ENCODE peak calls at places on chromosomes 2 and 18, in ten cellular contexts. One of them, this sample, is unnamed.

GRCh38 chr2:1886405-1886992 is 142.2 kb upstream of the PXDN start:
- DNase-seq in activated CD4-positive, alpha-beta T cell treated with anti-CD3 and anti-CD28 coated beads, Interleukin-2, amount 50 U/mL, for 4 hours: no peak
- DNase-seq in fibroblast of villous mesenchyme: peak; percentile 69
- DNase-seq in Calu3: peak; percentile 4
- DNase-seq in nephron progenitor cell: peak; percentile 86
- DNase-seq in NCI-H69: no peak
- DNase-seq in left lobe of liver: peak; percentile 75
- DNase-seq in activated naive CD4-positive, alpha-beta T cell: no peak
- DNase-seq in myocyte: peak; percentile 62
- DNase-seq in left lung: peak; percentile 56
- DNase-seq in this sample: peak; percentile 70

GRCh38 chr2:86003967-86004366 is 101.7 kb downstream of the POLR1A start:
- DNase-seq in left lung: no peak
- DNase-seq in myocyte: no peak
- DNase-seq in activated CD4-positive, alpha-beta T cell treated with anti-CD3 and anti-CD28 coated beads, Interleukin-2, amount 50 U/mL, for 4 hours: no peak
- DNase-seq in NCI-H69: no peak
- DNase-seq in Calu3: no peak
- DNase-seq in activated naive CD4-positive, alpha-beta T cell: no peak
- DNase-seq in fibroblast of villous mesenchyme: no peak
- DNase-seq in nephron progenitor cell: no peak
- DNase-seq in left lobe of liver: no peak
- DNase-seq in this sample: no peak

GRCh38 chr18:59769105-59769865 is 72.1 kb upstream of the CCBE1 start:
- DNase-seq in fibroblast of villous mesenchyme: peak; percentile 82
- DNase-seq in left lobe of liver: no peak
- DNase-seq in Calu3: no peak
- DNase-seq in nephron progenitor cell: no peak
- DNase-seq in activated naive CD4-positive, alpha-beta T cell: no peak
- DNase-seq in activated CD4-positive, alpha-beta T cell treated with anti-CD3 and anti-CD28 coated beads, Interleukin-2, amount 50 U/mL, for 4 hours: no peak
- DNase-seq in myocyte: peak; percentile 43
- DNase-seq in left lung: no peak
- DNase-seq in NCI-H69: no peak
- DNase-seq in this sample: no peak

GRCh38 chr18:48902856-48903601 is 47.7 kb downstream of the SMAD7 start:
- DNase-seq in Calu3: no peak
- DNase-seq in activated naive CD4-positive, alpha-beta T cell: no peak
- DNase-seq in activated CD4-positive, alpha-beta T cell treated with anti-CD3 and anti-CD28 coated beads, Interleukin-2, amount 50 U/mL, for 4 hours: no peak
- DNase-seq in NCI-H69: no peak
- DNase-seq in myocyte: peak; percentile 41
- DNase-seq in fibroblast of villous mesenchyme: peak; percentile 42
- DNase-seq in left lung: peak; percentile 77
- DNase-seq in nephron progenitor cell: no peak
- DNase-seq in left lobe of liver: no peak
- DNase-seq in this sample: no peak

GRCh38 chr2:157747280-157747679 is 118.6 kb upstream of the ACVR1C start:
- DNase-seq in activated naive CD4-positive, alpha-beta T cell: no peak
- DNase-seq in fibroblast of villous mesenchyme: no peak
- DNase-seq in Calu3: no peak
- DNase-seq in left lobe of liver: no peak
- DNase-seq in left lung: no peak
- DNase-seq in activated CD4-positive, alpha-beta T cell treated with anti-CD3 and anti-CD28 coated beads, Interleukin-2, amount 50 U/mL, for 4 hours: no peak
- DNase-seq in NCI-H69: no peak
- DNase-seq in myocyte: no peak
- DNase-seq in nephron progenitor cell: no peak
- DNase-seq in this sample: no peak

GRCh38 chr2:69026026-69026425 is 13.0 kb downstream of the ANTXR1 start:
- DNase-seq in left lung: no peak
- DNase-seq in fibroblast of villous mesenchyme: peak; percentile 71
- DNase-seq in myocyte: peak; percentile 57
- DNase-seq in Calu3: peak; percentile 66
- DNase-seq in NCI-H69: peak; percentile 41
- DNase-seq in nephron progenitor cell: no peak
- DNase-seq in activated naive CD4-positive, alpha-beta T cell: no peak
- DNase-seq in activated CD4-positive, alpha-beta T cell treated with anti-CD3 and anti-CD28 coated beads, Interleukin-2, amount 50 U/mL, for 4 hours: no peak
- DNase-seq in left lobe of liver: no peak
- DNase-seq in this sample: no peak

GRCh38 chr18:227902-228301 is 39.9 kb downstream of the THOC1 start:
- DNase-seq in fibroblast of villous mesenchyme: no peak
- DNase-seq in NCI-H69: no peak
- DNase-seq in myocyte: no peak
- DNase-seq in activated naive CD4-positive, alpha-beta T cell: no peak
- DNase-seq in left lobe of liver: no peak
- DNase-seq in Calu3: no peak
- DNase-seq in left lung: no peak
- DNase-seq in nephron progenitor cell: no peak
- DNase-seq in activated CD4-positive, alpha-beta T cell treated with anti-CD3 and anti-CD28 coated beads, Interleukin-2, amount 50 U/mL, for 4 hours: no peak
- DNase-seq in this sample: no peak

GRCh38 chr2:220785181-220785580 is 786.9 kb downstream of the EPHA4 start:
- DNase-seq in left lobe of liver: no peak
- DNase-seq in left lung: no peak
- DNase-seq in Calu3: no peak
- DNase-seq in myocyte: no peak
- DNase-seq in fibroblast of villous mesenchyme: no peak
- DNase-seq in activated CD4-positive, alpha-beta T cell treated with anti-CD3 and anti-CD28 coated beads, Interleukin-2, amount 50 U/mL, for 4 hours: no peak
- DNase-seq in activated naive CD4-positive, alpha-beta T cell: no peak
- DNase-seq in NCI-H69: peak; percentile 66
- DNase-seq in nephron progenitor cell: no peak
- DNase-seq in this sample: no peak

GRCh38 chr2:8110716-8111115 is 571.1 kb upstream of the ID2 start:
- DNase-seq in myocyte: no peak
- DNase-seq in activated CD4-positive, alpha-beta T cell treated with anti-CD3 and anti-CD28 coated beads, Interleukin-2, amount 50 U/mL, for 4 hours: no peak
- DNase-seq in activated naive CD4-positive, alpha-beta T cell: no peak
- DNase-seq in Calu3: no peak
- DNase-seq in NCI-H69: no peak
- DNase-seq in fibroblast of villous mesenchyme: no peak
- DNase-seq in left lobe of liver: no peak
- DNase-seq in nephron progenitor cell: no peak
- DNase-seq in left lung: no peak
- DNase-seq in this sample: no peak

GRCh38 chr18:46559946-46560670 is 96.9 kb downstream of the LOXHD1 start:
- DNase-seq in NCI-H69: no peak
- DNase-seq in Calu3: no peak
- DNase-seq in activated CD4-positive, alpha-beta T cell treated with anti-CD3 and anti-CD28 coated beads, Interleukin-2, amount 50 U/mL, for 4 hours: no peak
- DNase-seq in myocyte: no peak
- DNase-seq in fibroblast of villous mesenchyme: no peak
- DNase-seq in left lung: no peak
- DNase-seq in nephron progenitor cell: no peak
- DNase-seq in left lobe of liver: no peak
- DNase-seq in activated naive CD4-positive, alpha-beta T cell: no peak
- DNase-seq in this sample: no peak

GRCh38 chr2:38771632-38772031 is 6.4 kb upstream of the GEMIN6 start:
- DNase-seq in myocyte: peak; percentile 61
- DNase-seq in left lobe of liver: peak; percentile 78
- DNase-seq in left lung: no peak
- DNase-seq in fibroblast of villous mesenchyme: peak; percentile 73
- DNase-seq in activated CD4-positive, alpha-beta T cell treated with anti-CD3 and anti-CD28 coated beads, Interleukin-2, amount 50 U/mL, for 4 hours: no peak
- DNase-seq in Calu3: no peak
- DNase-seq in nephron progenitor cell: no peak
- DNase-seq in activated naive CD4-positive, alpha-beta T cell: no peak
- DNase-seq in NCI-H69: no peak
- DNase-seq in this sample: no peak

GRCh38 chr2:57396364-57397098 is 650.1 kb upstream of the VRK2 start:
- DNase-seq in Calu3: no peak
- DNase-seq in left lung: no peak
- DNase-seq in nephron progenitor cell: no peak
- DNase-seq in fibroblast of villous mesenchyme: no peak
- DNase-seq in left lobe of liver: no peak
- DNase-seq in activated CD4-positive, alpha-beta T cell treated with anti-CD3 and anti-CD28 coated beads, Interleukin-2, amount 50 U/mL, for 4 hours: no peak
- DNase-seq in myocyte: no peak
- DNase-seq in NCI-H69: no peak
- DNase-seq in activated naive CD4-positive, alpha-beta T cell: no peak
- DNase-seq in this sample: no peak

GRCh38 chr2:24045511-24046508 is 1.4 kb downstream of the WDCP start:
- DNase-seq in nephron progenitor cell: no peak
- DNase-seq in Calu3: no peak
- DNase-seq in fibroblast of villous mesenchyme: no peak
- DNase-seq in activated naive CD4-positive, alpha-beta T cell: no peak
- DNase-seq in activated CD4-positive, alpha-beta T cell treated with anti-CD3 and anti-CD28 coated beads, Interleukin-2, amount 50 U/mL, for 4 hours: no peak
- DNase-seq in NCI-H69: no peak
- DNase-seq in myocyte: no peak
- DNase-seq in left lung: no peak
- DNase-seq in left lobe of liver: no peak
- DNase-seq in this sample: no peak

GRCh38 chr18:23716516-23716915 is 27.3 kb downstream of the LAMA3 start:
- DNase-seq in activated naive CD4-positive, alpha-beta T cell: no peak
- DNase-seq in Calu3: peak; percentile 12
- DNase-seq in myocyte: peak; percentile 49
- DNase-seq in left lobe of liver: no peak
- DNase-seq in NCI-H69: no peak
- DNase-seq in activated CD4-positive, alpha-beta T cell treated with anti-CD3 and anti-CD28 coated beads, Interleukin-2, amount 50 U/mL, for 4 hours: no peak
- DNase-seq in left lung: no peak
- DNase-seq in nephron progenitor cell: no peak
- DNase-seq in fibroblast of villous mesenchyme: peak; percentile 85
- DNase-seq in this sample: no peak

GRCh38 chr2:98555681-98556080 is 52.6 kb downstream of the COA5 start:
- DNase-seq in activated naive CD4-positive, alpha-beta T cell: no peak
- DNase-seq in myocyte: no peak
- DNase-seq in NCI-H69: no peak
- DNase-seq in left lobe of liver: no peak
- DNase-seq in Calu3: no peak
- DNase-seq in left lung: no peak
- DNase-seq in activated CD4-positive, alpha-beta T cell treated with anti-CD3 and anti-CD28 coated beads, Interleukin-2, amount 50 U/mL, for 4 hours: no peak
- DNase-seq in fibroblast of villous mesenchyme: no peak
- DNase-seq in nephron progenitor cell: no peak
- DNase-seq in this sample: no peak

GRCh38 chr18:45837283-45838070 is 12.0 kb downstream of the SIGLEC15 start:
- DNase-seq in left lobe of liver: no peak
- DNase-seq in activated CD4-positive, alpha-beta T cell treated with anti-CD3 and anti-CD28 coated beads, Interleukin-2, amount 50 U/mL, for 4 hours: peak; percentile 4
- DNase-seq in myocyte: no peak
- DNase-seq in NCI-H69: peak; percentile 90
- DNase-seq in Calu3: peak; percentile 80
- DNase-seq in fibroblast of villous mesenchyme: peak; percentile 54
- DNase-seq in activated naive CD4-positive, alpha-beta T cell: no peak
- DNase-seq in nephron progenitor cell: peak; percentile 78
- DNase-seq in left lung: no peak
- DNase-seq in this sample: no peak

GRCh38 chr18:55234366-55235093 is 275.3 kb upstream of the CCDC68 start:
- DNase-seq in left lung: peak; percentile 60
- DNase-seq in left lobe of liver: peak; percentile 77
- DNase-seq in activated CD4-positive, alpha-beta T cell treated with anti-CD3 and anti-CD28 coated beads, Interleukin-2, amount 50 U/mL, for 4 hours: peak; percentile 1
- DNase-seq in NCI-H69: peak; percentile 99
- DNase-seq in nephron progenitor cell: peak; percentile 77
- DNase-seq in activated naive CD4-positive, alpha-beta T cell: no peak
- DNase-seq in Calu3: peak; percentile 85
- DNase-seq in fibroblast of villous mesenchyme: peak; percentile 85
- DNase-seq in myocyte: peak; percentile 78
- DNase-seq in this sample: peak; percentile 60

GRCh38 chr2:151827564-151828142 is 568 bp downstream of the ARL5A start:
- DNase-seq in left lung: peak; percentile 44
- DNase-seq in left lobe of liver: peak; percentile 54
- DNase-seq in myocyte: peak; percentile 24
- DNase-seq in activated CD4-positive, alpha-beta T cell treated with anti-CD3 and anti-CD28 coated beads, Interleukin-2, amount 50 U/mL, for 4 hours: no peak
- DNase-seq in NCI-H69: peak; percentile 43
- DNase-seq in activated naive CD4-positive, alpha-beta T cell: peak; percentile 40
- DNase-seq in fibroblast of villous mesenchyme: peak; percentile 16
- DNase-seq in Calu3: peak; percentile 9
- DNase-seq in nephron progenitor cell: peak; percentile 45
- DNase-seq in this sample: no peak

GRCh38 chr2:62529758-62530157 is 23.8 kb upstream of the TMEM17 start:
- DNase-seq in fibroblast of villous mesenchyme: no peak
- DNase-seq in NCI-H69: peak; percentile 32
- DNase-seq in left lobe of liver: no peak
- DNase-seq in activated naive CD4-positive, alpha-beta T cell: no peak
- DNase-seq in activated CD4-positive, alpha-beta T cell treated with anti-CD3 and anti-CD28 coated beads, Interleukin-2, amount 50 U/mL, for 4 hours: no peak
- DNase-seq in myocyte: no peak
- DNase-seq in nephron progenitor cell: no peak
- DNase-seq in Calu3: no peak
- DNase-seq in left lung: no peak
- DNase-seq in this sample: no peak

GRCh38 chr2:26905341-26906198 is 57.6 kb downstream of the DPYSL5 start:
- DNase-seq in left lung: no peak
- DNase-seq in Calu3: no peak
- DNase-seq in myocyte: no peak
- DNase-seq in left lobe of liver: no peak
- DNase-seq in NCI-H69: no peak
- DNase-seq in activated CD4-positive, alpha-beta T cell treated with anti-CD3 and anti-CD28 coated beads, Interleukin-2, amount 50 U/mL, for 4 hours: no peak
- DNase-seq in fibroblast of villous mesenchyme: no peak
- DNase-seq in activated naive CD4-positive, alpha-beta T cell: no peak
- DNase-seq in nephron progenitor cell: no peak
- DNase-seq in this sample: no peak

GRCh38 chr2:150051004-150051403 is 436.5 kb downstream of the RND3 start:
- DNase-seq in activated naive CD4-positive, alpha-beta T cell: no peak
- DNase-seq in left lung: no peak
- DNase-seq in Calu3: no peak
- DNase-seq in nephron progenitor cell: no peak
- DNase-seq in activated CD4-positive, alpha-beta T cell treated with anti-CD3 and anti-CD28 coated beads, Interleukin-2, amount 50 U/mL, for 4 hours: no peak
- DNase-seq in fibroblast of villous mesenchyme: no peak
- DNase-seq in NCI-H69: no peak
- DNase-seq in left lobe of liver: no peak
- DNase-seq in myocyte: no peak
- DNase-seq in this sample: no peak

GRCh38 chr2:20343128-20343527 is 7.5 kb downstream of the PUM2 start:
- DNase-seq in Calu3: peak; percentile 21
- DNase-seq in fibroblast of villous mesenchyme: no peak
- DNase-seq in NCI-H69: no peak
- DNase-seq in activated naive CD4-positive, alpha-beta T cell: no peak
- DNase-seq in myocyte: no peak
- DNase-seq in nephron progenitor cell: no peak
- DNase-seq in activated CD4-positive, alpha-beta T cell treated with anti-CD3 and anti-CD28 coated beads, Interleukin-2, amount 50 U/mL, for 4 hours: no peak
- DNase-seq in left lung: no peak
- DNase-seq in left lobe of liver: no peak
- DNase-seq in this sample: no peak

GRCh38 chr18:36526611-36527010 is 229.1 kb downstream of the FHOD3 start:
- DNase-seq in left lobe of liver: no peak
- DNase-seq in activated CD4-positive, alpha-beta T cell treated with anti-CD3 and anti-CD28 coated beads, Interleukin-2, amount 50 U/mL, for 4 hours: no peak
- DNase-seq in myocyte: no peak
- DNase-seq in Calu3: no peak
- DNase-seq in left lung: no peak
- DNase-seq in nephron progenitor cell: no peak
- DNase-seq in NCI-H69: no peak
- DNase-seq in activated naive CD4-positive, alpha-beta T cell: no peak
- DNase-seq in fibroblast of villous mesenchyme: no peak
- DNase-seq in this sample: no peak